ENCODE peak calls at places on chromosomes 6 and 20, in ten cellular contexts. One of them, this sample, is unnamed.

GRCh38 chr20:37392441-37393195 is 46.7 kb downstream of the SRC start:
- DNase-seq in stimulated activated naive CD4-positive, alpha-beta T cell: no peak
- DNase-seq in activated T-helper 1 cell treated with Interleukin-2 at 50 U/mL for 16 hours: no peak
- DNase-seq in AG20443: no peak
- DNase-seq in small intestine: no peak
- DNase-seq in AG08396: peak
- DNase-seq in NCI-H1694 treated with DMSO at 0.1 percent for 48 hours: no peak
- DNase-seq in prostate gland: no peak
- DNase-seq in stimulated activated CD8-positive, alpha-beta memory T cell treated with anti-CD3 and anti-CD28 coated beads, Interleukin-15, amount 100 ng/mL, for 1 hour: no peak
- DNase-seq in caudate nucleus: no peak
- DNase-seq in this sample: no peak

GRCh38 chr20:17765584-17765983 is 65.8 kb downstream of the BANF2 start:
- DNase-seq in stimulated activated naive CD4-positive, alpha-beta T cell: no peak
- DNase-seq in activated T-helper 1 cell treated with Interleukin-2 at 50 U/mL for 16 hours: no peak
- DNase-seq in AG20443: no peak
- DNase-seq in small intestine: no peak
- DNase-seq in AG08396: no peak
- DNase-seq in NCI-H1694 treated with DMSO at 0.1 percent for 48 hours: no peak
- DNase-seq in prostate gland: no peak
- DNase-seq in stimulated activated CD8-positive, alpha-beta memory T cell treated with anti-CD3 and anti-CD28 coated beads, Interleukin-15, amount 100 ng/mL, for 1 hour: no peak
- DNase-seq in caudate nucleus: no peak
- DNase-seq in this sample: no peak

GRCh38 chr6:141152951-141153350 is 979.8 kb upstream of the GJE1 start:
- DNase-seq in stimulated activated naive CD4-positive, alpha-beta T cell: no peak
- DNase-seq in activated T-helper 1 cell treated with Interleukin-2 at 50 U/mL for 16 hours: no peak
- DNase-seq in AG20443: peak
- DNase-seq in small intestine: no peak
- DNase-seq in AG08396: no peak
- DNase-seq in NCI-H1694 treated with DMSO at 0.1 percent for 48 hours: no peak
- DNase-seq in prostate gland: no peak
- DNase-seq in stimulated activated CD8-positive, alpha-beta memory T cell treated with anti-CD3 and anti-CD28 coated beads, Interleukin-15, amount 100 ng/mL, for 1 hour: no peak
- DNase-seq in caudate nucleus: no peak
- DNase-seq in this sample: peak

GRCh38 chr20:8678098-8678776 is 390.6 kb upstream of the PLCB4 start:
- DNase-seq in stimulated activated naive CD4-positive, alpha-beta T cell: no peak
- DNase-seq in activated T-helper 1 cell treated with Interleukin-2 at 50 U/mL for 16 hours: no peak
- DNase-seq in AG20443: no peak
- DNase-seq in small intestine: no peak
- DNase-seq in AG08396: peak
- DNase-seq in NCI-H1694 treated with DMSO at 0.1 percent for 48 hours: no peak
- DNase-seq in prostate gland: no peak
- DNase-seq in stimulated activated CD8-positive, alpha-beta memory T cell treated with anti-CD3 and anti-CD28 coated beads, Interleukin-15, amount 100 ng/mL, for 1 hour: no peak
- DNase-seq in caudate nucleus: no peak
- DNase-seq in this sample: no peak

GRCh38 chr6:72683797-72684196 is 61.9 kb downstream of the KCNQ5 start:
- DNase-seq in stimulated activated naive CD4-positive, alpha-beta T cell: no peak
- DNase-seq in activated T-helper 1 cell treated with Interleukin-2 at 50 U/mL for 16 hours: no peak
- DNase-seq in AG20443: no peak
- DNase-seq in small intestine: no peak
- DNase-seq in AG08396: no peak
- DNase-seq in NCI-H1694 treated with DMSO at 0.1 percent for 48 hours: no peak
- DNase-seq in prostate gland: no peak
- DNase-seq in stimulated activated CD8-positive, alpha-beta memory T cell treated with anti-CD3 and anti-CD28 coated beads, Interleukin-15, amount 100 ng/mL, for 1 hour: no peak
- DNase-seq in caudate nucleus: no peak
- DNase-seq in this sample: no peak

GRCh38 chr6:119749341-119749740 is 399.8 kb upstream of the MAN1A1 start:
- DNase-seq in stimulated activated naive CD4-positive, alpha-beta T cell: no peak
- DNase-seq in activated T-helper 1 cell treated with Interleukin-2 at 50 U/mL for 16 hours: no peak
- DNase-seq in AG20443: no peak
- DNase-seq in small intestine: no peak
- DNase-seq in AG08396: no peak
- DNase-seq in NCI-H1694 treated with DMSO at 0.1 percent for 48 hours: no peak
- DNase-seq in prostate gland: no peak
- DNase-seq in stimulated activated CD8-positive, alpha-beta memory T cell treated with anti-CD3 and anti-CD28 coated beads, Interleukin-15, amount 100 ng/mL, for 1 hour: no peak
- DNase-seq in caudate nucleus: no peak
- DNase-seq in this sample: no peak

GRCh38 chr6:157281570-157281969 is 41.7 kb downstream of the TMEM242 start:
- DNase-seq in stimulated activated naive CD4-positive, alpha-beta T cell: no peak
- DNase-seq in activated T-helper 1 cell treated with Interleukin-2 at 50 U/mL for 16 hours: no peak
- DNase-seq in AG20443: peak
- DNase-seq in small intestine: peak
- DNase-seq in AG08396: no peak
- DNase-seq in NCI-H1694 treated with DMSO at 0.1 percent for 48 hours: no peak
- DNase-seq in prostate gland: no peak
- DNase-seq in stimulated activated CD8-positive, alpha-beta memory T cell treated with anti-CD3 and anti-CD28 coated beads, Interleukin-15, amount 100 ng/mL, for 1 hour: no peak
- DNase-seq in caudate nucleus: no peak
- DNase-seq in this sample: no peak

GRCh38 chr20:41526327-41526726 is 91.8 kb downstream of the CHD6 start:
- DNase-seq in stimulated activated naive CD4-positive, alpha-beta T cell: no peak
- DNase-seq in activated T-helper 1 cell treated with Interleukin-2 at 50 U/mL for 16 hours: no peak
- DNase-seq in AG20443: no peak
- DNase-seq in small intestine: peak
- DNase-seq in AG08396: no peak
- DNase-seq in NCI-H1694 treated with DMSO at 0.1 percent for 48 hours: no peak
- DNase-seq in prostate gland: no peak
- DNase-seq in stimulated activated CD8-positive, alpha-beta memory T cell treated with anti-CD3 and anti-CD28 coated beads, Interleukin-15, amount 100 ng/mL, for 1 hour: no peak
- DNase-seq in caudate nucleus: no peak
- DNase-seq in this sample: no peak

GRCh38 chr20:35166242-35166830 is 5.5 kb upstream of the PROCR start:
- DNase-seq in stimulated activated naive CD4-positive, alpha-beta T cell: no peak
- DNase-seq in activated T-helper 1 cell treated with Interleukin-2 at 50 U/mL for 16 hours: no peak
- DNase-seq in AG20443: no peak
- DNase-seq in small intestine: no peak
- DNase-seq in AG08396: no peak
- DNase-seq in NCI-H1694 treated with DMSO at 0.1 percent for 48 hours: no peak
- DNase-seq in prostate gland: no peak
- DNase-seq in stimulated activated CD8-positive, alpha-beta memory T cell treated with anti-CD3 and anti-CD28 coated beads, Interleukin-15, amount 100 ng/mL, for 1 hour: no peak
- DNase-seq in caudate nucleus: no peak
- DNase-seq in this sample: no peak

GRCh38 chr6:107305391-107305790 is 154.0 kb downstream of the PDSS2 start:
- DNase-seq in stimulated activated naive CD4-positive, alpha-beta T cell: no peak
- DNase-seq in activated T-helper 1 cell treated with Interleukin-2 at 50 U/mL for 16 hours: no peak
- DNase-seq in AG20443: no peak
- DNase-seq in small intestine: no peak
- DNase-seq in AG08396: no peak
- DNase-seq in NCI-H1694 treated with DMSO at 0.1 percent for 48 hours: no peak
- DNase-seq in prostate gland: no peak
- DNase-seq in stimulated activated CD8-positive, alpha-beta memory T cell treated with anti-CD3 and anti-CD28 coated beads, Interleukin-15, amount 100 ng/mL, for 1 hour: no peak
- DNase-seq in caudate nucleus: no peak
- DNase-seq in this sample: no peak

GRCh38 chr6:44470106-44470446 is 82.6 kb downstream of the CDC5L start:
- DNase-seq in stimulated activated naive CD4-positive, alpha-beta T cell: no peak
- DNase-seq in activated T-helper 1 cell treated with Interleukin-2 at 50 U/mL for 16 hours: no peak
- DNase-seq in AG20443: no peak
- DNase-seq in small intestine: peak
- DNase-seq in AG08396: no peak
- DNase-seq in NCI-H1694 treated with DMSO at 0.1 percent for 48 hours: peak
- DNase-seq in prostate gland: no peak
- DNase-seq in stimulated activated CD8-positive, alpha-beta memory T cell treated with anti-CD3 and anti-CD28 coated beads, Interleukin-15, amount 100 ng/mL, for 1 hour: no peak
- DNase-seq in caudate nucleus: no peak
- DNase-seq in this sample: no peak

GRCh38 chr6:34248727-34249468 is at the start of gene SMIM29:
- DNase-seq in stimulated activated naive CD4-positive, alpha-beta T cell: peak
- DNase-seq in activated T-helper 1 cell treated with Interleukin-2 at 50 U/mL for 16 hours: peak
- DNase-seq in AG20443: peak
- DNase-seq in small intestine: peak
- DNase-seq in AG08396: peak
- DNase-seq in NCI-H1694 treated with DMSO at 0.1 percent for 48 hours: peak
- DNase-seq in prostate gland: peak
- DNase-seq in stimulated activated CD8-positive, alpha-beta memory T cell treated with anti-CD3 and anti-CD28 coated beads, Interleukin-15, amount 100 ng/mL, for 1 hour: peak
- DNase-seq in caudate nucleus: peak
- DNase-seq in this sample: peak

GRCh38 chr6:15501806-15502450 is 160.9 kb downstream of the DTNBP1 start:
- DNase-seq in stimulated activated naive CD4-positive, alpha-beta T cell: no peak
- DNase-seq in activated T-helper 1 cell treated with Interleukin-2 at 50 U/mL for 16 hours: no peak
- DNase-seq in AG20443: peak
- DNase-seq in small intestine: no peak
- DNase-seq in AG08396: peak
- DNase-seq in NCI-H1694 treated with DMSO at 0.1 percent for 48 hours: no peak
- DNase-seq in prostate gland: no peak
- DNase-seq in stimulated activated CD8-positive, alpha-beta memory T cell treated with anti-CD3 and anti-CD28 coated beads, Interleukin-15, amount 100 ng/mL, for 1 hour: no peak
- DNase-seq in caudate nucleus: peak
- DNase-seq in this sample: peak

GRCh38 chr6:37155394-37156312 is 14.3 kb upstream of the PIM1 start:
- DNase-seq in stimulated activated naive CD4-positive, alpha-beta T cell: no peak
- DNase-seq in activated T-helper 1 cell treated with Interleukin-2 at 50 U/mL for 16 hours: no peak
- DNase-seq in AG20443: no peak
- DNase-seq in small intestine: no peak
- DNase-seq in AG08396: no peak
- DNase-seq in NCI-H1694 treated with DMSO at 0.1 percent for 48 hours: no peak
- DNase-seq in prostate gland: no peak
- DNase-seq in stimulated activated CD8-positive, alpha-beta memory T cell treated with anti-CD3 and anti-CD28 coated beads, Interleukin-15, amount 100 ng/mL, for 1 hour: no peak
- DNase-seq in caudate nucleus: no peak
- DNase-seq in this sample: no peak

GRCh38 chr6:71124340-71124739 is 164.3 kb upstream of the OGFRL1 start:
- DNase-seq in stimulated activated naive CD4-positive, alpha-beta T cell: no peak
- DNase-seq in activated T-helper 1 cell treated with Interleukin-2 at 50 U/mL for 16 hours: no peak
- DNase-seq in AG20443: no peak
- DNase-seq in small intestine: no peak
- DNase-seq in AG08396: no peak
- DNase-seq in NCI-H1694 treated with DMSO at 0.1 percent for 48 hours: no peak
- DNase-seq in prostate gland: no peak
- DNase-seq in stimulated activated CD8-positive, alpha-beta memory T cell treated with anti-CD3 and anti-CD28 coated beads, Interleukin-15, amount 100 ng/mL, for 1 hour: no peak
- DNase-seq in caudate nucleus: no peak
- DNase-seq in this sample: no peak

GRCh38 chr6:5673016-5673415 is 333.7 kb downstream of the NRN1 start:
- DNase-seq in stimulated activated naive CD4-positive, alpha-beta T cell: no peak
- DNase-seq in activated T-helper 1 cell treated with Interleukin-2 at 50 U/mL for 16 hours: no peak
- DNase-seq in AG20443: no peak
- DNase-seq in small intestine: no peak
- DNase-seq in AG08396: no peak
- DNase-seq in NCI-H1694 treated with DMSO at 0.1 percent for 48 hours: no peak
- DNase-seq in prostate gland: no peak
- DNase-seq in stimulated activated CD8-positive, alpha-beta memory T cell treated with anti-CD3 and anti-CD28 coated beads, Interleukin-15, amount 100 ng/mL, for 1 hour: no peak
- DNase-seq in caudate nucleus: no peak
- DNase-seq in this sample: no peak

GRCh38 chr6:45922728-45923351 is 92.8 kb downstream of the CLIC5 start:
- DNase-seq in stimulated activated naive CD4-positive, alpha-beta T cell: peak
- DNase-seq in activated T-helper 1 cell treated with Interleukin-2 at 50 U/mL for 16 hours: peak
- DNase-seq in AG20443: peak
- DNase-seq in small intestine: peak
- DNase-seq in AG08396: peak
- DNase-seq in NCI-H1694 treated with DMSO at 0.1 percent for 48 hours: no peak
- DNase-seq in prostate gland: peak
- DNase-seq in stimulated activated CD8-positive, alpha-beta memory T cell treated with anti-CD3 and anti-CD28 coated beads, Interleukin-15, amount 100 ng/mL, for 1 hour: peak
- DNase-seq in caudate nucleus: peak
- DNase-seq in this sample: peak